ENCODE peak calls at places on chromosomes 2 and 18, in ten cellular contexts. One of them, this sample, is unnamed.

GRCh38 chr2:217798743-217799552 is 203.8 kb downstream of the TNS1 start:
- DNase-seq in posterior vena cava: peak
- DNase-seq in A549: no peak
- DNase-seq in KBM-7: peak
- DNase-seq in stimulated activated CD8-positive, alpha-beta memory T cell treated with anti-CD3 and anti-CD28 coated beads, Interleukin-4, amount 100 ng/mL, for 4 hours: no peak
- DNase-seq in HCT116: no peak
- DNase-seq in AG09319: no peak
- DNase-seq in T follicular helper cell: no peak
- DNase-seq in CD8-positive, alpha-beta memory T cell: no peak
- DNase-seq in GDM1: peak
- DNase-seq in this sample: no peak

GRCh38 chr2:128162266-128162665 is 71.3 kb downstream of the UGGT1 start:
- DNase-seq in A549: no peak
- DNase-seq in stimulated activated CD8-positive, alpha-beta memory T cell treated with anti-CD3 and anti-CD28 coated beads, Interleukin-4, amount 100 ng/mL, for 4 hours: no peak
- DNase-seq in T follicular helper cell: no peak
- DNase-seq in GDM1: no peak
- DNase-seq in posterior vena cava: no peak
- DNase-seq in AG09319: no peak
- DNase-seq in CD8-positive, alpha-beta memory T cell: no peak
- DNase-seq in KBM-7: no peak
- DNase-seq in HCT116: no peak
- DNase-seq in this sample: no peak

GRCh38 chr18:44342167-44342566 is 338.5 kb upstream of the SETBP1 start:
- DNase-seq in stimulated activated CD8-positive, alpha-beta memory T cell treated with anti-CD3 and anti-CD28 coated beads, Interleukin-4, amount 100 ng/mL, for 4 hours: no peak
- DNase-seq in posterior vena cava: no peak
- DNase-seq in CD8-positive, alpha-beta memory T cell: no peak
- DNase-seq in AG09319: no peak
- DNase-seq in KBM-7: no peak
- DNase-seq in A549: no peak
- DNase-seq in T follicular helper cell: no peak
- DNase-seq in GDM1: no peak
- DNase-seq in HCT116: no peak
- DNase-seq in this sample: no peak

GRCh38 chr2:143581989-143582719 is 452.9 kb downstream of the ARHGAP15 start:
- DNase-seq in KBM-7: no peak
- DNase-seq in GDM1: no peak
- DNase-seq in posterior vena cava: no peak
- DNase-seq in AG09319: no peak
- DNase-seq in stimulated activated CD8-positive, alpha-beta memory T cell treated with anti-CD3 and anti-CD28 coated beads, Interleukin-4, amount 100 ng/mL, for 4 hours: no peak
- DNase-seq in A549: no peak
- DNase-seq in T follicular helper cell: no peak
- DNase-seq in CD8-positive, alpha-beta memory T cell: no peak
- DNase-seq in HCT116: no peak
- DNase-seq in this sample: no peak

GRCh38 chr2:11701206-11701605 is 31.2 kb upstream of the NTSR2 start:
- DNase-seq in A549: no peak
- DNase-seq in GDM1: no peak
- DNase-seq in KBM-7: no peak
- DNase-seq in stimulated activated CD8-positive, alpha-beta memory T cell treated with anti-CD3 and anti-CD28 coated beads, Interleukin-4, amount 100 ng/mL, for 4 hours: no peak
- DNase-seq in posterior vena cava: no peak
- DNase-seq in T follicular helper cell: no peak
- DNase-seq in CD8-positive, alpha-beta memory T cell: no peak
- DNase-seq in AG09319: no peak
- DNase-seq in HCT116: no peak
- DNase-seq in this sample: no peak

GRCh38 chr2:7473135-7473771 is 556.0 kb downstream of the RNF144A start:
- DNase-seq in AG09319: no peak
- DNase-seq in KBM-7: no peak
- DNase-seq in posterior vena cava: no peak
- DNase-seq in T follicular helper cell: no peak
- DNase-seq in CD8-positive, alpha-beta memory T cell: no peak
- DNase-seq in stimulated activated CD8-positive, alpha-beta memory T cell treated with anti-CD3 and anti-CD28 coated beads, Interleukin-4, amount 100 ng/mL, for 4 hours: no peak
- DNase-seq in A549: no peak
- DNase-seq in GDM1: no peak
- DNase-seq in HCT116: no peak
- DNase-seq in this sample: no peak

GRCh38 chr2:201794261-201794660 is 12.1 kb upstream of the CDK15 start:
- DNase-seq in KBM-7: no peak
- DNase-seq in HCT116: no peak
- DNase-seq in stimulated activated CD8-positive, alpha-beta memory T cell treated with anti-CD3 and anti-CD28 coated beads, Interleukin-4, amount 100 ng/mL, for 4 hours: no peak
- DNase-seq in CD8-positive, alpha-beta memory T cell: no peak
- DNase-seq in posterior vena cava: no peak
- DNase-seq in GDM1: no peak
- DNase-seq in AG09319: no peak
- DNase-seq in A549: no peak
- DNase-seq in T follicular helper cell: no peak
- DNase-seq in this sample: no peak

GRCh38 chr2:32168513-32168912 is 2.8 kb downstream of the SLC30A6 start:
- DNase-seq in GDM1: no peak
- DNase-seq in AG09319: no peak
- DNase-seq in CD8-positive, alpha-beta memory T cell: no peak
- DNase-seq in T follicular helper cell: no peak
- DNase-seq in stimulated activated CD8-positive, alpha-beta memory T cell treated with anti-CD3 and anti-CD28 coated beads, Interleukin-4, amount 100 ng/mL, for 4 hours: no peak
- DNase-seq in A549: no peak
- DNase-seq in posterior vena cava: no peak
- DNase-seq in KBM-7: peak
- DNase-seq in HCT116: no peak
- DNase-seq in this sample: peak

GRCh38 chr18:73638709-73639108 is 508.9 kb downstream of the FBXO15 start:
- DNase-seq in KBM-7: no peak
- DNase-seq in AG09319: no peak
- DNase-seq in A549: no peak
- DNase-seq in GDM1: no peak
- DNase-seq in CD8-positive, alpha-beta memory T cell: no peak
- DNase-seq in HCT116: no peak
- DNase-seq in T follicular helper cell: no peak
- DNase-seq in stimulated activated CD8-positive, alpha-beta memory T cell treated with anti-CD3 and anti-CD28 coated beads, Interleukin-4, amount 100 ng/mL, for 4 hours: no peak
- DNase-seq in posterior vena cava: no peak
- DNase-seq in this sample: no peak

GRCh38 chr2:94890234-94890633 is 19.0 kb downstream of the TEKT4 start:
- DNase-seq in GDM1: no peak
- DNase-seq in HCT116: no peak
- DNase-seq in KBM-7: no peak
- DNase-seq in stimulated activated CD8-positive, alpha-beta memory T cell treated with anti-CD3 and anti-CD28 coated beads, Interleukin-4, amount 100 ng/mL, for 4 hours: no peak
- DNase-seq in T follicular helper cell: no peak
- DNase-seq in A549: no peak
- DNase-seq in posterior vena cava: no peak
- DNase-seq in AG09319: no peak
- DNase-seq in CD8-positive, alpha-beta memory T cell: no peak
- DNase-seq in this sample: no peak

GRCh38 chr2:174158003-174158402 is 90.3 kb downstream of the OLA1 start:
- DNase-seq in KBM-7: peak
- DNase-seq in stimulated activated CD8-positive, alpha-beta memory T cell treated with anti-CD3 and anti-CD28 coated beads, Interleukin-4, amount 100 ng/mL, for 4 hours: no peak
- DNase-seq in posterior vena cava: no peak
- DNase-seq in T follicular helper cell: no peak
- DNase-seq in HCT116: peak
- DNase-seq in AG09319: no peak
- DNase-seq in A549: peak
- DNase-seq in GDM1: no peak
- DNase-seq in CD8-positive, alpha-beta memory T cell: no peak
- DNase-seq in this sample: peak

GRCh38 chr2:148875387-148876051 is 492 bp downstream of the KIF5C start:
- DNase-seq in HCT116: no peak
- DNase-seq in stimulated activated CD8-positive, alpha-beta memory T cell treated with anti-CD3 and anti-CD28 coated beads, Interleukin-4, amount 100 ng/mL, for 4 hours: no peak
- DNase-seq in CD8-positive, alpha-beta memory T cell: peak
- DNase-seq in A549: no peak
- DNase-seq in AG09319: no peak
- DNase-seq in posterior vena cava: peak
- DNase-seq in GDM1: no peak
- DNase-seq in KBM-7: no peak
- DNase-seq in T follicular helper cell: no peak
- DNase-seq in this sample: no peak

GRCh38 chr18:63162271-63163014 is 157.1 kb downstream of the BCL2 start:
- DNase-seq in T follicular helper cell: no peak
- DNase-seq in HCT116: no peak
- DNase-seq in CD8-positive, alpha-beta memory T cell: no peak
- DNase-seq in GDM1: no peak
- DNase-seq in AG09319: no peak
- DNase-seq in KBM-7: peak
- DNase-seq in stimulated activated CD8-positive, alpha-beta memory T cell treated with anti-CD3 and anti-CD28 coated beads, Interleukin-4, amount 100 ng/mL, for 4 hours: no peak
- DNase-seq in A549: no peak
- DNase-seq in posterior vena cava: no peak
- DNase-seq in this sample: no peak

GRCh38 chr2:39183673-39184072 is 60.1 kb downstream of the CDKL4 start:
- DNase-seq in T follicular helper cell: no peak
- DNase-seq in HCT116: no peak
- DNase-seq in GDM1: no peak
- DNase-seq in KBM-7: no peak
- DNase-seq in AG09319: no peak
- DNase-seq in posterior vena cava: no peak
- DNase-seq in stimulated activated CD8-positive, alpha-beta memory T cell treated with anti-CD3 and anti-CD28 coated beads, Interleukin-4, amount 100 ng/mL, for 4 hours: no peak
- DNase-seq in CD8-positive, alpha-beta memory T cell: no peak
- DNase-seq in A549: no peak
- DNase-seq in this sample: no peak